ENCODE peak calls at places on chromosomes 13 and 19, in ten cellular contexts. M is ovary, Y is A549, L is K562, S is stomach, J is sigmoid colon, D is H1, I is tibial nerve, Z is upper lobe of left lung, O is suprapubic skin. B is an unnamed sample.

GRCh38 chr13:107976628-107977027 is 238.7 kb downstream of the LIG4 start:
- DNase-seq in D (no peak), M (no peak), I (no peak), O (no peak), J (no peak), L (no peak), S (no peak), Z (no peak), Y (no peak), B (no peak)

GRCh38 chr13:35699805-35700204 is 223.3 kb upstream of the MAB21L1 start:
- DNase-seq in Y (no peak), O (no peak), S (no peak), Z (no peak), I (peak; percentile 58), L (no peak), M (peak; percentile 23), J (peak; percentile 80), D (no peak), B (peak; percentile 22)

GRCh38 chr13:79871594-79871993 is 390.6 kb downstream of the NDFIP2 start:
- DNase-seq in L (no peak), Z (no peak), I (no peak), S (no peak), M (no peak), Y (no peak), J (no peak), D (no peak), O (no peak), B (no peak)

GRCh38 chr19:17865364-17866311 is 5.9 kb downstream of the RPL18A start:
- DNase-seq in O (no peak), I (no peak), L (peak; percentile 37), Z (peak; percentile 81), D (no peak), S (peak; percentile 78), M (no peak), Y (peak; percentile 67), J (no peak), B (peak; percentile 81)

GRCh38 chr13:42753697-42754096 is 27.7 kb upstream of the FAM216B start:
- DNase-seq in O (no peak), Z (no peak), L (no peak), S (no peak), Y (no peak), M (no peak), I (peak; percentile 26), J (no peak), D (no peak), B (no peak)

GRCh38 chr19:9436358-9436757 is 985 bp upstream of the ZNF266 start:
- DNase-seq in Y (no peak), J (no peak), I (no peak), S (no peak), O (no peak), L (no peak), D (no peak), M (no peak), Z (no peak), B (no peak)

GRCh38 chr13:98484289-98485219 is 92.4 kb downstream of the STK24 start:
- DNase-seq in Y (peak; percentile 96), L (peak; percentile 47), I (peak; percentile 50), M (peak; percentile 48), S (peak; percentile 85), O (peak; percentile 90), J (peak; percentile 91), D (no peak), Z (peak; percentile 97), B (peak; percentile 90)

GRCh38 chr19:50500060-50500752 is 10.8 kb downstream of the JOSD2 start:
- DNase-seq in O (no peak), D (no peak), M (no peak), Y (peak; percentile 50), L (peak; percentile 81), I (no peak), S (no peak), Z (no peak), J (no peak), B (no peak)

DNA sequence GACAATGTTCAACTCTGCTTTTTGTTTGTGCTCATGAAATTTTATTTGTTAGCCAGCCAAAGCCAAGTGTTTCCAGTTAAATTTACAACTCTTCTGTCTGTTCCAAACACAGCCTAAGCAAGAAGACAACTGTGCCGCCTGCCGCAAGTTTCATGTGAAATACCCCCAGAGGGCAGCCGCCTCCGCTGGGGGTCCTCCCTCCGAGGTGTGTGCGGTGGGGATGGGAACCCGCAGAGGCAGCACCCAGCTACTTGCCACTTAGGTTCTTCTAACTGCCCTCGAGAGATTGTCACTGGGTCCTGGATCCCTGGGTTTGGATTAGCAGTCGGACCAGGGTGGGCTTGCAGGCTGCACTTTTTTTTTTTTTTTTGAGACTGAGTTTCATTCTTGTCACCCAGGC is 28.5 kb downstream of the ATP11A start:
- DNase-seq in M (no peak), J (peak; percentile 58), I (no peak), S (no peak), D (no peak), Z (no peak), L (no peak), O (no peak), Y (no peak), B (peak; percentile 2)
- TF ChIP-seq EP300 in M (no peak), J (no peak), I (no peak), S (no peak), D (no peak), Z (no peak), L (no peak), O (no peak), Y (no peak), B (no peak)

GRCh38 chr19:16621165-16621800 is 6.7 kb downstream of the MED26 start:
- DNase-seq in Z (no peak), Y (no peak), J (no peak), S (no peak), L (no peak), D (no peak), I (no peak), M (no peak), O (no peak), B (no peak)
- TF ChIP-seq EP300 in Z (no peak), Y (no peak), J (no peak), S (no peak), L (no peak), D (no peak), I (no peak), M (no peak), O (no peak), B (no peak)

GRCh38 chr19:35249146-35249847 is 495 bp downstream of the LSR start:
- DNase-seq in S (no peak), D (no peak), Z (no peak), I (no peak), J (peak; percentile 43), Y (no peak), M (no peak), L (peak; percentile 68), O (peak; percentile 76), B (peak; percentile 42)

GRCh38 chr19:35253316-35254286 is 4.8 kb downstream of the LSR start:
- DNase-seq in O (peak; percentile 58), L (no peak), S (no peak), D (no peak), Y (no peak), J (peak; percentile 57), M (no peak), I (no peak), Z (no peak), B (no peak)

GRCh38 chr19:35248310-35249145 is at the start of gene LSR:
- DNase-seq in Z (peak; percentile 90), S (peak; percentile 94), O (peak; percentile 88), Y (peak; percentile 61), J (no peak), L (peak; percentile 95), D (peak; percentile 88), I (no peak), M (peak; percentile 28), B (peak; percentile 94)

GRCh38 chr19:35249848-35250711 is 1.3 kb downstream of the LSR start:
- DNase-seq in Z (no peak), L (no peak), O (peak; percentile 78), I (no peak), S (no peak), Y (no peak), M (no peak), D (no peak), J (peak; percentile 57), B (no peak)

GRCh38 chr19:35251456-35251855 is 2.7 kb downstream of the LSR start:
- DNase-seq in L (no peak), S (no peak), I (no peak), M (no peak), Z (no peak), J (no peak), O (peak; percentile 31), Y (no peak), D (no peak), B (no peak)
- TF ChIP-seq EP300 in L (no peak), S (no peak), I (no peak), M (no peak), Z (no peak), J (no peak), O (no peak), Y (no peak), D (no peak), B (no peak)

DNA sequence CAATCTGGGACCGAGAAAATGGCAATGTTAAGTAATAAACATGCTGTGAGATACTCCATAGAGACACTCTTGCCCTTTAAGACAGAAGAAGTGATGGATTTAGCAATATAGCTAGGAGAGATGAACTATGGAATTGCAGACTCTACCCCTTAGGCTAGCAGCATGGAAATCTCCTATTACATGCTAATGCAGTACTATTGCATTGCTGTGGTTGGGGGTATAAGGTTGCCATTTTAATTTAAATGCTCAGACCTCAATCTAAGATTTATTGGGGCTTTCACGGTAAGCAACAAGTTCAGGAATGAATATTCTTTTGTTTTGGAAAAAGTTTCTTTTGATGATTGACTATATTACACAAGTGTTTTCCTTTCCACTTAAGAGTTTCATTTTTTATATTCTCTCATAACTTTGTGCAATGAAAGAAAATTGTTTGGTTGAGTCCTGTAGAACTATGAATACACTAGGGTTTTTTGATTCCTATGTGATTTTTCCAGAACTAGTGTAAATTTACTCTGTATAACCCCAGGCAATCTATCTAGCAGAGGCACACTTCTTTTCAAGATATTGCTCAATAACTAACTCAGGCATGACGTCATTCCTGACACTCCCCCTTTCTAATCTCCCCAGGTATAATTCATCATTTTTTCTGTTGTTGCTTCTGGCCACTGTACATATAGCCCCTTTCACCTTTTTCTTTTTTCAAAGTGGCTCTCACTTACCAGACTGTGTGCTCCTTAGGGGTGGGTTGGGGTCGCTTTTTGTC is 394.7 kb upstream of the KLF12 start:
- DNase-seq in O (no peak), Y (no peak), S (no peak), Z (no peak), M (no peak), L (peak; percentile 3), I (no peak), D (no peak), J (no peak), B (no peak)
- TF ChIP-seq EP300 in O (no peak), Y (no peak), S (no peak), Z (no peak), M (no peak), L (no peak), I (no peak), D (no peak), J (no peak), B (no peak)

GRCh38 chr19:4742717-4743646 is 19.3 kb upstream of the DPP9 start:
- DNase-seq in Z (no peak), M (no peak), O (no peak), S (no peak), L (no peak), J (no peak), Y (no peak), I (no peak), D (no peak), B (no peak)
- TF ChIP-seq EP300 in Z (no peak), M (no peak), O (no peak), S (no peak), L (no peak), J (no peak), Y (no peak), I (no peak), D (no peak), B (no peak)

GRCh38 chr19:55377356-55378131 is 918 bp downstream of the TMEM190 start:
- DNase-seq in O (no peak), J (no peak), S (no peak), Z (no peak), I (no peak), M (no peak), L (no peak), Y (no peak), D (no peak), B (no peak)
- TF ChIP-seq EP300 in O (no peak), J (no peak), S (no peak), Z (no peak), I (no peak), M (no peak), L (no peak), Y (no peak), D (no peak), B (no peak)

B was measured in transverse colon.